ENCODE peak calls at places on chromosomes 4 and X, in nine cellular contexts. M is PC-3, G is PC-9, P is MM.1S, K is fibroblast of lung, Q is K562, J is OCI-LY7, O is keratinocyte, D is DND-41. T is an unnamed sample.

GRCh38 chr4:142416711-142417275 is 429.3 kb downstream of the INPP4B start:
- DNase-seq in O (no peak), P (no peak), G (no peak), M (peak; percentile 26), Q (no peak), K (peak; percentile 15), D (no peak), J (no peak), T (no peak)

GRCh38 chr4:168592676-168593075 is 95.8 kb downstream of the PALLD start:
- DNase-seq in D (no peak), O (no peak), Q (no peak), J (no peak), P (no peak), M (no peak), K (no peak), G (no peak), T (no peak)

GRCh38 chr4:11418610-11419009 is 10.1 kb downstream of the HS3ST1 start:
- DNase-seq in K (peak; percentile 6), G (no peak), M (peak; percentile 12), D (peak; percentile 21), J (no peak), O (no peak), P (no peak), Q (no peak), T (no peak)

GRCh38 chrX:38052096-38052495 is 45.7 kb downstream of the SYTL5 start:
- DNase-seq in M (peak; percentile 84), G (no peak), Q (no peak), D (no peak), P (no peak), J (no peak), K (peak; percentile 90), O (peak; percentile 45), T (no peak)

GRCh38 chrX:120749141-120749846 is 119.4 kb upstream of the C1GALT1C1 start:
- DNase-seq in G (peak; percentile 11), O (no peak), K (no peak), D (peak; percentile 80), M (no peak), J (peak; percentile 87), Q (no peak), P (peak; percentile 83), T (peak; percentile 50)

GRCh38 chrX:52923781-52924241 is 26.7 kb downstream of the FAM156B start:
- DNase-seq in O (no peak), Q (no peak), D (no peak), G (peak; percentile 39), J (peak; percentile 70), M (peak; percentile 61), K (peak; percentile 56), P (peak; percentile 79), T (peak; percentile 90)

GRCh38 chr4:96525901-96526300 is 686.0 kb downstream of the PDHA2 start:
- DNase-seq in G (no peak), M (peak; percentile 12), D (no peak), K (no peak), P (no peak), O (no peak), J (no peak), Q (no peak), T (no peak)

GRCh38 chr4:15659768-15660394 is 4.7 kb upstream of the FBXL5 start:
- DNase-seq in J (no peak), O (no peak), D (no peak), P (no peak), M (no peak), Q (no peak), K (peak; percentile 69), G (no peak), T (peak; percentile 36)

GRCh38 chrX:107014927-107015326 is 14.9 kb upstream of the MORC4 start:
- DNase-seq in J (no peak), K (no peak), P (no peak), Q (no peak), D (no peak), O (no peak), M (no peak), G (no peak), T (no peak)

GRCh38 chrX:132401935-132402334 is 86.9 kb downstream of the MBNL3 start:
- DNase-seq in Q (no peak), D (no peak), K (no peak), P (no peak), M (peak; percentile 83), G (peak; percentile 4), J (no peak), O (peak; percentile 28), T (no peak)

GRCh38 chr4:102620697-102621497 is 119.7 kb downstream of the NFKB1 start:
- DNase-seq in P (peak; percentile 76), O (no peak), K (peak; percentile 73), D (peak; percentile 24), M (peak; percentile 78), G (peak; percentile 43), J (peak; percentile 59), Q (peak; percentile 52), T (peak; percentile 76)

GRCh38 chr4:60034371-60034770 is 1165.8 kb upstream of the ADGRL3 start:
- DNase-seq in G (no peak), J (no peak), O (no peak), D (no peak), K (no peak), Q (no peak), P (no peak), M (no peak), T (no peak)

DNA sequence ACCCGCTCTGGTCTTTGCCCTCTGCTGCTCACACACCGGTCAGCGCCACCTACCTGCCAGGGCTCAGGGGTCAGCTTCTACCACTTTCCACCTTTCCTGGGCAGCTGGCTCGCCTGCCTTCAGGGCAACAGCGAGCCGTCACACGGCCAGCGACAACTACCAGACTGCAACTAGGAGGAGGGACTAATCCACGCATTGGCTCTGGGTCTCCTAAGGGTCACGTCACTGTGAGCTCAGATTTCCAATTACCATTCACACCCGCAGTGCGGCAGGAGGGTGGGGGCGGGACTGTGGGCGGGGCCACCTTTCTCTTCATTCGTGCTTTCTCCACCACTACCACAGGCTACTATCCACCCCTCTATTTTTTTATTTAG is at the start of gene BEX5:
- DNase-seq in M (peak; percentile 28), O (no peak), D (no peak), Q (peak; percentile 24), J (no peak), G (peak; percentile 0), P (peak; percentile 79), K (no peak), T (peak; percentile 90)
- H3K4me3 ChIP-seq in M (peak within 1 kb of the TSS; percentile 62), O (peak within 1 kb of the TSS; percentile 22), D (no peak within 1 kb of the TSS), Q (peak within 1 kb of the TSS; percentile 38), J (no peak within 1 kb of the TSS), G (no peak within 1 kb of the TSS), P (peak within 1 kb of the TSS; percentile 81), K (no peak within 1 kb of the TSS), T (peak within 1 kb of the TSS; percentile 69)

DNA sequence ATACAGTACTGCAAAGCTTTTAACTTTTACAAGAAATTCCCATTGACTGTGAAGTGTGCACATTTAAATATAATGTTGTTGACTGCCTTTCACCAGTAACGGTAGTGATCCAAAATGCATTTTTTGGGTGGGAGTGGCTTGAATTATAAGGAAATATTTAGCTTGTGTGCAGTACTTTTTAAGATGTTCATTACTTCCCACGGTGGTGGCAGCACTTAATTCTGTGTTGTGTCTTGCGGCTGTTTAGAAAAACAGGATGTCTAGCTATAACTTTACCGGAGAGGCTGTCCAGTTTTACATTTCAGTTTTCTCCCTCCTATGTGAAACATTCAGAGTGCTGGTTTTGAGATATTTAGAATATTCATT is 1.7 kb downstream of the TMEM131L start:
- DNase-seq in G (no peak), M (no peak), K (peak; percentile 46), D (peak; percentile 52), P (no peak), J (peak; percentile 66), O (no peak), Q (no peak), T (peak; percentile 70)
- H3K4me1 ChIP-seq in G (peaks cover 37% of the 10 kb centered on the region), M (peaks cover 20% of the 10 kb centered on the region), K (peaks cover 4% of the 10 kb centered on the region), D (peaks cover 65% of the 10 kb centered on the region), P (peaks cover 22% of the 10 kb centered on the region), J (peaks cover 62% of the 10 kb centered on the region), O (peaks cover 40% of the 10 kb centered on the region), Q (peaks cover 40% of the 10 kb centered on the region), T (peaks cover 76% of the 10 kb centered on the region)

GRCh38 chr4:2258091-2259035 is 3.5 kb downstream of the MXD4 start:
- DNase-seq in Q (no peak), J (no peak), G (no peak), P (no peak), O (no peak), M (no peak), K (no peak), D (no peak), T (no peak)
- H4K20me1 ChIP-seq in Q (no peaks in the 10 kb centered on the region), J (no peaks in the 10 kb centered on the region), G (peaks cover 5% of the 10 kb centered on the region), P (no peaks in the 10 kb centered on the region), O (peaks cover 8% of the 10 kb centered on the region), M (no peaks in the 10 kb centered on the region), K (no peaks in the 10 kb centered on the region), D (peaks cover 68% of the 10 kb centered on the region), T (peaks cover 23% of the 10 kb centered on the region)

DNA sequence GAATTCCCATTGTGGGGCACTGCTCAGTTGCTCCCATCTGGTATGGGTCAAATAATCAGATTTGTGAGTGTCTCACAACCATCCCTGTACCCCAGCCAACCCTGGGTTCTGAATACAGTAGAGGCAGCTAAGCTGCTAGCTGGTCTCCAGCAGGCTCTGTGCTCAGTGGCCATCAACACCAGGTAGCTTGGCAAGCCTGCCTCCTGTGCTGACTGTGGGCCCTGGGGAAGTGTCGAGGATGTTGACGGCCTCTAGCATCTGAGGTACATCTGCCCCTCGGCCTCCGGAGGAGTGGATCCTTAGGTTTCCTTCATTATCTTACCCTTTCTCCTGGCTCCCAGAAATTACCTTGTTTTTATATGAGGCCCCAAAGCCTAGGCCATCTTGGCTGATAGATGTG is 13.3 kb downstream of the RNF4 start:
- DNase-seq in Q (no peak), P (no peak), D (no peak), M (no peak), K (no peak), J (no peak), O (no peak), G (no peak), T (no peak)
- H3K4me3 ChIP-seq in Q (no peak overlapping the region), P (no peak overlapping the region), D (no peak overlapping the region), M (no peak overlapping the region), K (no peak overlapping the region), J (peak overlapping the region; percentile 31), O (no peak overlapping the region), G (no peak overlapping the region), T (no peak overlapping the region)

DNA sequence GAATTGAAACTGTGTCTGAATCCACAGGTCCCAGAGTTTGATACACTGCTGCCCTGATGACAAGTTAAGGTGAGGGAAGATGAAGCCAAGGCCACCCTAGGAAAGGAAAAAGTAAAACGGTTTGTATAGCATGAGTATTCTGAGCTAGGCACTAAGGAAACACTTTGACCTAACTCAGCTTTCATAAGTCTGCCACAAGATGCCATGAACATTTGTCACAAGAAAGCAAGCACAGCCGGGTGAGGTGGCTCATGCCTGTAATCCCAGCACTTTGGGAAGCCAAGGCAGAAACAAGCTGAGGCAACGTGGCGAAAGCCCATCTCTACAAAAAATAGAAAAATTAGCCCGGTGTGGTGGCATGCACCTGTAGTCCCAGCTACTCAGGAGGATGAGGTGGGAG is 34.2 kb downstream of the ELOVL6 start:
- DNase-seq in O (no peak), D (no peak), K (peak; percentile 41), Q (no peak), J (no peak), M (peak; percentile 59), P (no peak), G (no peak), T (no peak)
- H3K4me1 ChIP-seq in O (peaks cover 39% of the 10 kb centered on the region), D (peaks cover 28% of the 10 kb centered on the region), K (peaks cover 20% of the 10 kb centered on the region), Q (peaks cover 25% of the 10 kb centered on the region), J (peaks cover 7% of the 10 kb centered on the region), M (peaks cover 46% of the 10 kb centered on the region), P (no peaks in the 10 kb centered on the region), G (peaks cover 69% of the 10 kb centered on the region), T (peaks cover 8% of the 10 kb centered on the region)

GRCh38 chr4:23680616-23681518 is 209.0 kb downstream of the PPARGC1A start:
- DNase-seq in G (no peak), J (no peak), D (no peak), M (no peak), P (no peak), O (no peak), Q (no peak), K (peak; percentile 45), T (no peak)

GRCh38 chr4:23686169-23686903 is 203.5 kb downstream of the PPARGC1A start:
- DNase-seq in G (no peak), J (no peak), O (no peak), K (no peak), Q (no peak), D (no peak), M (no peak), P (no peak), T (no peak)

GRCh38 chr4:23685481-23685880 is 204.4 kb downstream of the PPARGC1A start:
- DNase-seq in D (no peak), O (no peak), J (no peak), K (no peak), Q (no peak), G (no peak), P (no peak), M (no peak), T (no peak)
- H4K20me1 ChIP-seq in D (no peaks in the 10 kb centered on the region), O (no peaks in the 10 kb centered on the region), J (no peaks in the 10 kb centered on the region), K (no peaks in the 10 kb centered on the region), Q (no peaks in the 10 kb centered on the region), G (no peaks in the 10 kb centered on the region), P (no peaks in the 10 kb centered on the region), M (no peaks in the 10 kb centered on the region), T (no peaks in the 10 kb centered on the region)

T was measured in Karpas-422.